ENCODE peak calls at places on chromosomes 11 and 22, in eight cellular contexts. V, J, K, Z, T, C, M and O are unnamed samples.

GRCh38 chr11:13080861-13081260 is 71.7 kb downstream of the RASSF10 start:
- DNase-seq in V (no peak), M (no peak), Z (no peak), C (no peak), K (no peak), J (no peak), T (no peak), O (no peak)

GRCh38 chr11:103294516-103294915 is 185.3 kb downstream of the DYNC2H1 start:
- DNase-seq in J (no peak), Z (no peak), V (no peak), T (no peak), C (no peak), K (no peak), M (no peak), O (no peak)

GRCh38 chr11:117535870-117536411 is 208.3 kb downstream of the CEP164 start:
- DNase-seq in K (no peak), M (no peak), C (no peak), V (no peak), T (peak; percentile 42), J (no peak), Z (no peak), O (no peak)

GRCh38 chr22:44701824-44702478 is at the start of gene PRR5:
- DNase-seq in V (peak; percentile 68), M (peak; percentile 77), Z (peak; percentile 91), K (peak; percentile 84), T (peak; percentile 94), J (peak; percentile 97), C (peak; percentile 87), O (peak; percentile 86)

GRCh38 chr11:64148200-64148916 is 17.6 kb downstream of the MACROD1 start:
- DNase-seq in C (peak; percentile 88), K (peak; percentile 72), J (peak; percentile 90), M (peak; percentile 57), Z (peak; percentile 94), V (peak; percentile 50), T (no peak), O (peak; percentile 58)

GRCh38 chr22:44915441-44915840 is 94.4 kb downstream of the PHF21B start:
- DNase-seq in M (no peak), J (no peak), K (no peak), C (no peak), Z (peak; percentile 27), V (no peak), T (peak; percentile 29), O (no peak)

GRCh38 chr11:115104851-115105453 is 399.3 kb downstream of the CADM1 start:
- DNase-seq in K (no peak), M (no peak), V (no peak), J (no peak), C (no peak), Z (no peak), T (no peak), O (no peak)

GRCh38 chr11:77115181-77115611 is 12.6 kb downstream of the OMP start:
- DNase-seq in C (no peak), T (peak; percentile 52), M (no peak), Z (peak; percentile 78), J (no peak), V (no peak), K (no peak), O (no peak)

GRCh38 chr11:120034881-120035620 is 102.9 kb downstream of the TRIM29 start:
- DNase-seq in C (peak; percentile 73), T (no peak), V (no peak), Z (peak; percentile 25), M (no peak), K (no peak), J (no peak), O (no peak)

GRCh38 chr11:70496591-70497535 is 98.5 kb downstream of the CTTN start:
- DNase-seq in V (no peak), J (no peak), M (no peak), C (no peak), K (no peak), T (no peak), Z (no peak), O (no peak)

GRCh38 chr11:46987183-46987582 is 50.6 kb downstream of the CSTPP1 start:
- DNase-seq in C (no peak), V (no peak), T (no peak), M (no peak), K (no peak), Z (peak; percentile 65), J (no peak), O (no peak)

GRCh38 chr11:64898541-64898940 is 18.5 kb downstream of the ATG2A start:
- DNase-seq in C (no peak), Z (no peak), V (no peak), J (no peak), M (no peak), K (no peak), T (peak; percentile 49), O (no peak)

GRCh38 chr11:41309716-41310115 is 149.7 kb downstream of the LRRC4C start:
- DNase-seq in T (no peak), Z (no peak), J (no peak), K (no peak), V (no peak), C (peak; percentile 4), M (no peak), O (no peak)

GRCh38 chr22:49603016-49603415 is 224.7 kb downstream of the BRD1 start:
- DNase-seq in T (no peak), M (no peak), V (no peak), C (no peak), J (no peak), K (no peak), Z (peak; percentile 35), O (no peak)

GRCh38 chr11:14232652-14233051 is 126.3 kb downstream of the RRAS2 start:
- DNase-seq in Z (peak; percentile 86), J (peak; percentile 33), T (no peak), C (no peak), K (no peak), M (no peak), V (no peak), O (peak; percentile 30)

GRCh38 chr11:125871391-125872137 is 15.9 kb upstream of the HYLS1 start:
- DNase-seq in V (peak; percentile 57), T (no peak), K (no peak), M (no peak), J (peak; percentile 65), C (peak; percentile 80), Z (peak; percentile 88), O (no peak)

GRCh38 chr11:87114093-87114492 is 76.4 kb downstream of the TMEM135 start:
- DNase-seq in C (no peak), Z (no peak), K (no peak), M (no peak), J (no peak), V (no peak), T (no peak), O (no peak)

GRCh38 chr11:10701982-10702381 is 8.4 kb upstream of the IRAG1 start:
- DNase-seq in Z (no peak), V (no peak), T (no peak), J (no peak), M (no peak), C (no peak), K (no peak), O (no peak)

GRCh38 chr22:48240165-48240934 is 1477.9 kb downstream of the TBC1D22A start:
- DNase-seq in T (no peak), J (no peak), K (no peak), V (no peak), C (no peak), M (no peak), Z (peak; percentile 67), O (no peak)

GRCh38 chr11:6856871-6857270 is 6.0 kb upstream of the OR10A2 start:
- DNase-seq in C (no peak), K (no peak), J (no peak), T (no peak), V (no peak), Z (no peak), M (no peak), O (no peak)

GRCh38 chr11:112225753-112226061 is 521 bp upstream of the PTS start:
- DNase-seq in Z (no peak), M (no peak), K (peak; percentile 79), J (no peak), V (no peak), T (no peak), C (no peak), O (no peak)

GRCh38 chr22:30921108-30921507 is 47.5 kb downstream of the MORC2 start:
- DNase-seq in J (peak; percentile 26), C (no peak), Z (no peak), T (no peak), M (no peak), V (no peak), K (no peak), O (no peak)

GRCh38 chr11:47338396-47339241 is 13.9 kb downstream of the MYBPC3 start:
- DNase-seq in M (no peak), K (no peak), C (no peak), V (no peak), J (no peak), Z (no peak), T (no peak), O (no peak)

GRCh38 chr11:133953999-133954398 is 2.8 kb downstream of the IGSF9B start:
- DNase-seq in Z (no peak), T (no peak), K (no peak), C (no peak), J (no peak), V (no peak), M (no peak), O (no peak)
- H3K4me1 ChIP-seq in Z (peaks cover 10% of the 10 kb centered on the region), T (peaks cover 17% of the 10 kb centered on the region), K (peaks cover 5% of the 10 kb centered on the region), C (no peaks in the 10 kb centered on the region), J (no peaks in the 10 kb centered on the region), V (no peaks in the 10 kb centered on the region), M (peaks cover 22% of the 10 kb centered on the region), O (peaks cover 6% of the 10 kb centered on the region)

GRCh38 chr11:40292636-40293585 is 1166.5 kb downstream of the LRRC4C start:
- DNase-seq in M (no peak), V (no peak), Z (no peak), C (no peak), J (peak; percentile 47), T (no peak), K (no peak), O (no peak)
- H3K4me3 ChIP-seq in M (no peak overlapping the region), V (no peak overlapping the region), Z (peak overlapping the region; percentile 87), C (no peak overlapping the region), J (peak overlapping the region; percentile 97), T (no peak overlapping the region), K (peak overlapping the region; percentile 27), O (peak overlapping the region; percentile 43)

GRCh38 chr22:23133922-23134321 is 7.9 kb downstream of the RSPH14 start:
- DNase-seq in V (no peak), T (no peak), C (no peak), Z (no peak), J (no peak), K (no peak), M (no peak), O (no peak)
- H3K4me1 ChIP-seq in V (peaks cover 5% of the 10 kb centered on the region), T (no peaks in the 10 kb centered on the region), C (peaks cover 8% of the 10 kb centered on the region), Z (no peaks in the 10 kb centered on the region), J (no peaks in the 10 kb centered on the region), K (peaks cover 5% of the 10 kb centered on the region), M (peaks cover 22% of the 10 kb centered on the region), O (no peaks in the 10 kb centered on the region)

GRCh38 chr22:38754247-38755154 is 1.3 kb downstream of the SUN2 start:
- DNase-seq in M (no peak), C (no peak), Z (peak; percentile 84), V (peak; percentile 67), J (no peak), K (peak; percentile 73), T (peak; percentile 72), O (no peak)

GRCh38 chr22:38755155-38755910 is 465 bp downstream of the SUN2 start:
- DNase-seq in M (peak; percentile 52), C (peak; percentile 34), V (peak; percentile 80), T (peak; percentile 97), K (peak; percentile 95), J (peak; percentile 80), Z (peak; percentile 83), O (peak; percentile 92)

GRCh38 chr22:38757464-38757757 is 1.6 kb upstream of the SUN2 start:
- DNase-seq in Z (no peak), C (no peak), V (no peak), T (no peak), K (no peak), J (no peak), M (no peak), O (no peak)

GRCh38 chr22:38756631-38757463 is 1.0 kb upstream of the SUN2 start:
- DNase-seq in V (no peak), K (peak; percentile 21), M (no peak), C (no peak), J (no peak), Z (no peak), T (no peak), O (no peak)

GRCh38 chr22:38755911-38756532 is at the start of gene SUN2:
- DNase-seq in M (peak; percentile 94), T (peak; percentile 97), C (peak; percentile 82), V (peak; percentile 69), K (peak; percentile 96), J (peak; percentile 95), Z (peak; percentile 92), O (peak; percentile 85)
- H3K4me3 ChIP-seq in M (peak within 1 kb of the TSS; percentile 96), T (peak within 1 kb of the TSS; percentile 72), C (peak within 1 kb of the TSS; percentile 91), V (peak within 1 kb of the TSS; percentile 69), K (peak within 1 kb of the TSS; percentile 82), J (peak within 1 kb of the TSS; percentile 54), Z (peak within 1 kb of the TSS; percentile 82), O (peak within 1 kb of the TSS; percentile 94)